ENCODE peak calls at places on chromosomes 1 and 21, in eight cellular contexts. One of them, this sample, is unnamed.

GRCh38 chr1:236016782-236017400 is 48.0 kb downstream of the NID1 start:
- DNase-seq in ovary: no peak
- DNase-seq in body of pancreas: no peak
- DNase-seq in A549: peak
- DNase-seq in right lobe of liver: no peak
- DNase-seq in adrenal gland: no peak
- DNase-seq in HCT116: no peak
- DNase-seq in IMR-90: peak
- DNase-seq in this sample: no peak

GRCh38 chr1:115980998-115981993 is 5.0 kb downstream of the SLC22A15 start:
- DNase-seq in A549: peak
- DNase-seq in body of pancreas: peak
- DNase-seq in HCT116: peak
- DNase-seq in right lobe of liver: no peak
- DNase-seq in adrenal gland: peak
- DNase-seq in IMR-90: peak
- DNase-seq in ovary: no peak
- DNase-seq in this sample: no peak

GRCh38 chr1:62782197-62782886 is 1.6 kb upstream of the ATG4C start:
- DNase-seq in body of pancreas: no peak
- DNase-seq in adrenal gland: no peak
- DNase-seq in ovary: no peak
- DNase-seq in right lobe of liver: no peak
- DNase-seq in HCT116: no peak
- DNase-seq in IMR-90: peak
- DNase-seq in A549: no peak
- DNase-seq in this sample: no peak

GRCh38 chr1:223844962-223845809 is 561 bp downstream of the TP53BP2 start:
- DNase-seq in ovary: peak
- DNase-seq in A549: no peak
- DNase-seq in body of pancreas: peak
- DNase-seq in adrenal gland: peak
- DNase-seq in HCT116: no peak
- DNase-seq in right lobe of liver: no peak
- DNase-seq in IMR-90: peak
- DNase-seq in this sample: no peak

GRCh38 chr1:29279896-29280779 is 43.8 kb downstream of the PTPRU start:
- DNase-seq in HCT116: no peak
- DNase-seq in right lobe of liver: no peak
- DNase-seq in IMR-90: peak
- DNase-seq in body of pancreas: no peak
- DNase-seq in A549: no peak
- DNase-seq in ovary: no peak
- DNase-seq in adrenal gland: no peak
- DNase-seq in this sample: no peak

GRCh38 chr1:201737350-201738060 is 91.5 kb upstream of the IPO9 start:
- DNase-seq in ovary: no peak
- DNase-seq in adrenal gland: no peak
- DNase-seq in body of pancreas: no peak
- DNase-seq in IMR-90: peak
- DNase-seq in right lobe of liver: no peak
- DNase-seq in A549: no peak
- DNase-seq in HCT116: no peak
- DNase-seq in this sample: no peak

GRCh38 chr1:153343040-153343681 is 5.5 kb downstream of the PGLYRP4 start:
- DNase-seq in adrenal gland: no peak
- DNase-seq in A549: no peak
- DNase-seq in IMR-90: no peak
- DNase-seq in HCT116: no peak
- DNase-seq in ovary: no peak
- DNase-seq in body of pancreas: no peak
- DNase-seq in right lobe of liver: no peak
- DNase-seq in this sample: no peak

GRCh38 chr1:155253208-155253607 is 2.1 kb downstream of the ENTREP3 start:
- DNase-seq in A549: no peak
- DNase-seq in ovary: no peak
- DNase-seq in body of pancreas: no peak
- DNase-seq in HCT116: no peak
- DNase-seq in adrenal gland: no peak
- DNase-seq in IMR-90: no peak
- DNase-seq in right lobe of liver: no peak
- DNase-seq in this sample: no peak

GRCh38 chr1:15797614-15798390 is 9.6 kb downstream of the UQCRHL start:
- DNase-seq in body of pancreas: peak
- DNase-seq in right lobe of liver: no peak
- DNase-seq in IMR-90: peak
- DNase-seq in HCT116: no peak
- DNase-seq in adrenal gland: peak
- DNase-seq in ovary: no peak
- DNase-seq in A549: peak
- DNase-seq in this sample: no peak

GRCh38 chr1:50427086-50427817 is 4.0 kb upstream of the DMRTA2 start:
- DNase-seq in adrenal gland: no peak
- DNase-seq in body of pancreas: no peak
- DNase-seq in ovary: no peak
- DNase-seq in IMR-90: no peak
- DNase-seq in A549: no peak
- DNase-seq in HCT116: no peak
- DNase-seq in right lobe of liver: no peak
- DNase-seq in this sample: no peak

GRCh38 chr1:189141056-189141455 is 1336.6 kb downstream of the BRINP3 start:
- DNase-seq in ovary: no peak
- DNase-seq in adrenal gland: no peak
- DNase-seq in HCT116: no peak
- DNase-seq in body of pancreas: no peak
- DNase-seq in IMR-90: no peak
- DNase-seq in right lobe of liver: no peak
- DNase-seq in A549: no peak
- DNase-seq in this sample: no peak

GRCh38 chr21:30444204-30444603 is 4.1 kb downstream of the KRTAP15-1 start:
- DNase-seq in HCT116: no peak
- DNase-seq in body of pancreas: no peak
- DNase-seq in ovary: no peak
- DNase-seq in IMR-90: no peak
- DNase-seq in right lobe of liver: no peak
- DNase-seq in adrenal gland: no peak
- DNase-seq in A549: no peak
- DNase-seq in this sample: no peak

GRCh38 chr1:228792601-228793000 is 57.3 kb downstream of the RHOU start:
- DNase-seq in right lobe of liver: no peak
- DNase-seq in IMR-90: no peak
- DNase-seq in ovary: no peak
- DNase-seq in HCT116: no peak
- DNase-seq in A549: no peak
- DNase-seq in body of pancreas: no peak
- DNase-seq in adrenal gland: no peak
- DNase-seq in this sample: no peak

GRCh38 chr1:62213075-62213914 is 18.6 kb downstream of the L1TD1 start:
- DNase-seq in ovary: no peak
- DNase-seq in body of pancreas: no peak
- DNase-seq in IMR-90: no peak
- DNase-seq in HCT116: no peak
- DNase-seq in right lobe of liver: no peak
- DNase-seq in A549: no peak
- DNase-seq in adrenal gland: no peak
- DNase-seq in this sample: no peak

GRCh38 chr1:48673725-48674124 is 103.0 kb downstream of the BEND5 start:
- DNase-seq in A549: peak
- DNase-seq in right lobe of liver: no peak
- DNase-seq in body of pancreas: no peak
- DNase-seq in IMR-90: no peak
- DNase-seq in adrenal gland: no peak
- DNase-seq in HCT116: peak
- DNase-seq in ovary: no peak
- DNase-seq in this sample: no peak

GRCh38 chr21:25708467-25709065 is 26.1 kb downstream of the ATP5PF start:
- DNase-seq in HCT116: peak
- DNase-seq in adrenal gland: peak
- DNase-seq in right lobe of liver: no peak
- DNase-seq in A549: peak
- DNase-seq in ovary: no peak
- DNase-seq in IMR-90: peak
- DNase-seq in body of pancreas: peak
- DNase-seq in this sample: no peak

GRCh38 chr1:23381233-23381885 is 11.7 kb upstream of the ZNF436 start:
- DNase-seq in A549: no peak
- DNase-seq in HCT116: no peak
- DNase-seq in right lobe of liver: no peak
- DNase-seq in adrenal gland: no peak
- DNase-seq in body of pancreas: no peak
- DNase-seq in ovary: no peak
- DNase-seq in IMR-90: no peak
- DNase-seq in this sample: no peak

GRCh38 chr1:191541741-191542140 is 616.5 kb upstream of the RGS18 start:
- DNase-seq in IMR-90: no peak
- DNase-seq in ovary: no peak
- DNase-seq in A549: no peak
- DNase-seq in HCT116: no peak
- DNase-seq in right lobe of liver: no peak
- DNase-seq in adrenal gland: no peak
- DNase-seq in body of pancreas: no peak
- DNase-seq in this sample: no peak

GRCh38 chr1:182299728-182300581 is 91.6 kb downstream of the GLUL start:
- DNase-seq in IMR-90: no peak
- DNase-seq in A549: no peak
- DNase-seq in HCT116: no peak
- DNase-seq in ovary: peak
- DNase-seq in adrenal gland: peak
- DNase-seq in body of pancreas: peak
- DNase-seq in right lobe of liver: no peak
- DNase-seq in this sample: no peak

GRCh38 chr1:52905376-52905698 is 16.2 kb downstream of the ECHDC2 start:
- DNase-seq in adrenal gland: no peak
- DNase-seq in body of pancreas: no peak
- DNase-seq in A549: no peak
- DNase-seq in right lobe of liver: no peak
- DNase-seq in IMR-90: no peak
- DNase-seq in HCT116: no peak
- DNase-seq in ovary: no peak
- DNase-seq in this sample: no peak

GRCh38 chr1:154534263-154534844 is 24.1 kb downstream of the UBE2Q1 start:
- DNase-seq in A549: peak
- DNase-seq in body of pancreas: peak
- DNase-seq in adrenal gland: no peak
- DNase-seq in right lobe of liver: no peak
- DNase-seq in IMR-90: peak
- DNase-seq in HCT116: peak
- DNase-seq in ovary: no peak
- DNase-seq in this sample: no peak

GRCh38 chr1:244210884-244211558 is 159.9 kb downstream of the ZBTB18 start:
- DNase-seq in A549: no peak
- DNase-seq in right lobe of liver: no peak
- DNase-seq in ovary: no peak
- DNase-seq in HCT116: peak
- DNase-seq in adrenal gland: no peak
- DNase-seq in IMR-90: no peak
- DNase-seq in body of pancreas: peak
- DNase-seq in this sample: no peak
- H3K27ac ChIP-seq in A549: no peak
- H3K27ac ChIP-seq in right lobe of liver: no peak
- H3K27ac ChIP-seq in ovary: no peak
- H3K27ac ChIP-seq in HCT116: no peak
- H3K27ac ChIP-seq in adrenal gland: no peak
- H3K27ac ChIP-seq in IMR-90: no peak
- H3K27ac ChIP-seq in body of pancreas: no peak
- H3K27ac ChIP-seq in this sample: no peak

DNA sequence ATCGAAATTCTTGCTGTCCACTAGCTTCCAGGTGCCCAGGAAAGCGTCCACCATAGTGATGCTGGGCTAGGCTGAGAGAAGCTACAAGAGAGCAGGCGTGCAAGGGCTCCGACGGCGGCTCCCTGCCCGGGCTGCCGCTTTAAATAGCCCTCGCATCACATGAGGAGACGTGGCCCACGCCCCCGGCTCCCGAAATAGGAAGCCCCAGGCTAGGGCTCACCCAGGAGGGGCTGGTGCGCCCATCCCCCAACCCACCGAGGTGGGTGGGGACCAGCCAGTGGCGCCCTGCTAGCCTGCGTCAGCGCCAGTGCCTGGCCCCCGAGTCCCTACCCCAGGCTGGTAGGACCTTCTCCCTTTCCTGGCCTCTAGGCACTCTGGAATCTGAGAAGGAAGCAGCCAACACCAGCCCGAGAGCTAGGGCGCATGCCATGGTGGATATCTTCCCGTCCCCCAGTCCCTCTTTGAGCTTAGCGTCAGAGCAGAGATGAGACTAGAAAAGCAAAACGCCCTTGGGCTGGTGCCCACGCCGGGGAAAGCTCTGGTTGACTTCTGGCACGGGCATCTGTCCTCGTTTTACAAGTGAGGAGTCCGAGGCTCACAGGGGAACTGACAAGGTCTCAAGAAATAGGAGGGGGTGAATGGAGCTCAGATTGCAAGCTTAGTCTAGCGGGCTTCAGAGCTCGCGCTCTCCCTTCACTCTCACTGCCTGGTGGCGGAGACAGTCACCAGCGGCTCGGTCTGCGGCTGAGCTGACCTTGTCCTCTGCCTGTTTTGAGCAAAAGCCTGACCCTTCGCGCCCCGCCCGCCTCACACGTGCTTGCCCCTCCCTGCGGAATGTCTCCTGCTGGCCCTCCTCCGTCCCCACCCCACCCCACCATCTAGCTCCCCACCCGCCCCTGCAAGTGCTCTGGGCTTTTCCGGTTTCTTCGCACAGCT is at the start of gene FABP3:
- DNase-seq in right lobe of liver: peak
- DNase-seq in adrenal gland: peak
- DNase-seq in IMR-90: peak
- DNase-seq in ovary: peak
- DNase-seq in body of pancreas: peak
- DNase-seq in HCT116: no peak
- DNase-seq in A549: no peak
- DNase-seq in this sample: peak
- TF ChIP-seq POLR2A in right lobe of liver: no peak
- TF ChIP-seq POLR2A in adrenal gland: peak
- TF ChIP-seq POLR2A in IMR-90: no peak
- TF ChIP-seq POLR2A in ovary: peak
- TF ChIP-seq POLR2A in body of pancreas: peak
- TF ChIP-seq POLR2A in HCT116: no peak
- TF ChIP-seq POLR2A in A549: no peak
- TF ChIP-seq POLR2A in this sample: no peak

GRCh38 chr1:67918067-67918466 is 84.8 kb upstream of the GNG12 start:
- DNase-seq in ovary: no peak
- DNase-seq in IMR-90: no peak
- DNase-seq in body of pancreas: no peak
- DNase-seq in A549: no peak
- DNase-seq in right lobe of liver: no peak
- DNase-seq in adrenal gland: no peak
- DNase-seq in HCT116: no peak
- DNase-seq in this sample: no peak
- H3K27ac ChIP-seq in ovary: no peak
- H3K27ac ChIP-seq in IMR-90: no peak
- H3K27ac ChIP-seq in body of pancreas: no peak
- H3K27ac ChIP-seq in A549: no peak
- H3K27ac ChIP-seq in right lobe of liver: no peak
- H3K27ac ChIP-seq in adrenal gland: no peak
- H3K27ac ChIP-seq in HCT116: no peak
- H3K27ac ChIP-seq in this sample: no peak

DNA sequence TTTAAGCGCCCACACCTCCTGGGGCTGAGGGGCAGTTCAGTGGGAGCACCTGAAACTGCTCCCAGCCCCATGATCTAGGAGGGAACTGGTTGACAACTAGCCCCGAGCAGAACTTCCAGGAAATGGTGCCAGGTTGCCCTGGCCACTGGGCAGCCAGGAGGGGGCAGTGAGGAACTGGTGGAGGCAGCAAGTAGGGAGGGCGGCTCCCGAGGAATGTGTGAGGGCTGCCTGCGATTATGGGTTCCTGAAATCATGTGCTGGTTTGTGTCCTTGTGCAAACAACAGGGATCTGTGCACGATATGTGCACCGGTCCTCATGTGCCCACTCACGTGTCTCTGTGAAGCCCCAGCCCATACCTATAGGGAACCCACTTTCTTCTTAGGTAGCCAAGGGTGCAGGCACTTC is 9.9 kb downstream of the GPR3 start:
- DNase-seq in adrenal gland: peak
- DNase-seq in right lobe of liver: no peak
- DNase-seq in IMR-90: peak
- DNase-seq in A549: no peak
- DNase-seq in ovary: peak
- DNase-seq in body of pancreas: peak
- DNase-seq in HCT116: no peak
- DNase-seq in this sample: peak
- TF ChIP-seq POLR2A in adrenal gland: no peak
- TF ChIP-seq POLR2A in right lobe of liver: no peak
- TF ChIP-seq POLR2A in IMR-90: no peak
- TF ChIP-seq POLR2A in A549: no peak
- TF ChIP-seq POLR2A in ovary: no peak
- TF ChIP-seq POLR2A in body of pancreas: no peak
- TF ChIP-seq POLR2A in HCT116: no peak
- TF ChIP-seq POLR2A in this sample: no peak